ENCODE peak calls at places on chromosomes 11 and 22, in nine cellular contexts. C is psoas muscle, I is GM20000, E is right lobe of liver, U is brain pericyte, X is colonic mucosa, B is type B pancreatic cell, Y is BE2C, T is GM04503. O is an unnamed sample.

GRCh38 chr11:8963569-8964323 is 496 bp downstream of the TMEM9B start:
- DNase-seq in Y (peak; percentile 61), E (peak; percentile 90), T (peak; percentile 26), I (peak; percentile 88), C (peak; percentile 88), B (peak; percentile 73), X (peak; percentile 90), U (peak; percentile 8), O (no peak)

GRCh38 chr11:119172513-119172912 is 4.0 kb downstream of the NLRX1 start:
- DNase-seq in Y (no peak), I (no peak), T (no peak), U (no peak), B (no peak), E (no peak), C (no peak), X (no peak), O (no peak)

GRCh38 chr11:131486100-131486499 is 115.7 kb downstream of the NTM start:
- DNase-seq in U (no peak), E (no peak), I (no peak), B (no peak), C (no peak), X (no peak), Y (no peak), T (peak; percentile 67), O (no peak)

GRCh38 chr11:121467965-121468364 is 15.2 kb upstream of the SORL1-AS1 start:
- DNase-seq in X (no peak), B (no peak), E (no peak), C (no peak), U (no peak), T (no peak), I (peak; percentile 73), Y (no peak), O (no peak)

GRCh38 chr11:75768112-75768908 is at the start of gene DGAT2:
- DNase-seq in E (peak; percentile 90), U (no peak), I (peak; percentile 92), T (no peak), Y (peak; percentile 80), B (peak; percentile 75), C (peak; percentile 88), X (peak; percentile 78), O (peak; percentile 72)

GRCh38 chr11:107696140-107696539 is 15.7 kb downstream of the SLN start:
- DNase-seq in X (no peak), T (peak; percentile 96), B (no peak), Y (no peak), U (peak; percentile 37), C (no peak), E (no peak), I (no peak), O (no peak)

GRCh38 chr22:31106651-31107205 is 640 bp downstream of the SELENOM start:
- DNase-seq in T (no peak), E (no peak), B (no peak), U (no peak), X (peak; percentile 45), Y (no peak), C (no peak), I (no peak), O (no peak)

GRCh38 chr11:9533736-9534473 is 39.6 kb upstream of the WEE1 start:
- DNase-seq in Y (no peak), B (no peak), E (no peak), U (no peak), T (no peak), I (no peak), C (no peak), X (no peak), O (no peak)

GRCh38 chr11:12131943-12132789 is 21.8 kb downstream of the MICAL2 start:
- DNase-seq in I (no peak), T (no peak), E (no peak), C (no peak), U (no peak), Y (no peak), B (no peak), X (no peak), O (no peak)

GRCh38 chr11:74739546-74740270 is 8.5 kb upstream of the CHRDL2 start:
- DNase-seq in B (no peak), U (no peak), C (peak; percentile 69), X (peak; percentile 36), I (peak; percentile 79), E (peak; percentile 64), T (no peak), Y (peak; percentile 66), O (peak; percentile 53)

GRCh38 chr11:77454867-77455655 is 18.8 kb downstream of the PAK1 start:
- DNase-seq in C (no peak), I (no peak), Y (no peak), X (no peak), T (no peak), E (no peak), B (no peak), U (no peak), O (no peak)

GRCh38 chr11:118398797-118399564 is 2.4 kb upstream of the ATP5MG start:
- DNase-seq in U (no peak), B (no peak), I (peak; percentile 12), C (no peak), X (no peak), Y (no peak), T (no peak), E (no peak), O (no peak)

GRCh38 chr22:24965822-24966626 is 13.5 kb downstream of the KIAA1671 start:
- DNase-seq in U (peak; percentile 86), B (no peak), I (no peak), X (peak; percentile 94), Y (no peak), C (peak; percentile 70), E (peak; percentile 94), T (no peak), O (peak; percentile 69)

GRCh38 chr22:23903328-23903971 is 9.3 kb downstream of the MIF start:
- DNase-seq in X (no peak), C (no peak), Y (no peak), E (no peak), U (no peak), I (no peak), T (no peak), B (no peak), O (peak; percentile 31)

GRCh38 chr11:129709801-129710398 is 105.7 kb upstream of the TMEM45B start:
- DNase-seq in C (no peak), I (no peak), B (peak; percentile 22), T (no peak), X (no peak), E (no peak), U (no peak), Y (no peak), O (no peak)

GRCh38 chr11:130700092-130700491 is 216.2 kb downstream of the SNX19 start:
- DNase-seq in B (no peak), C (no peak), E (no peak), X (no peak), Y (no peak), U (no peak), T (no peak), I (no peak), O (no peak)

GRCh38 chr22:37498289-37498909 is 12.2 kb upstream of the MFNG start:
- DNase-seq in Y (peak; percentile 72), U (no peak), C (no peak), X (peak; percentile 77), E (no peak), I (peak; percentile 87), T (no peak), B (no peak), O (peak; percentile 51)